ENCODE peak calls at places on chromosomes 7 and 10, in seven cellular contexts. P, S, U, Z, Y, T and C are unnamed samples.

GRCh38 chr7:151485006-151485732 is 34.5 kb downstream of the RHEB start:
- DNase-seq in P (no peak), S (peak), U (no peak), Z (no peak), Y (no peak), T (no peak), C (no peak)

GRCh38 chr7:21617513-21617912 is 74.7 kb downstream of the DNAH11 start:
- DNase-seq in P (no peak), S (no peak), U (no peak), Z (no peak), Y (no peak), T (no peak), C (no peak)

GRCh38 chr10:101053516-101053915 is 8.3 kb upstream of the KAZALD1 start:
- DNase-seq in P (no peak), S (no peak), U (no peak), Z (no peak), Y (no peak), T (no peak), C (no peak)

GRCh38 chr7:129503725-129504124 is 1.4 kb downstream of the SMKR1 start:
- DNase-seq in P (no peak), S (no peak), U (no peak), Z (no peak), Y (no peak), T (no peak), C (no peak)

GRCh38 chr7:39353615-39354376 is 212.4 kb upstream of the YAE1 start:
- DNase-seq in P (peak), S (no peak), U (no peak), Z (no peak), Y (no peak), T (no peak), C (peak)

GRCh38 chr10:71342850-71343773 is 24.1 kb downstream of the SLC29A3 start:
- DNase-seq in P (no peak), S (no peak), U (no peak), Z (no peak), Y (no peak), T (no peak), C (no peak)

GRCh38 chr7:43039346-43039745 is 73.1 kb upstream of the HECW1 start:
- DNase-seq in P (no peak), S (no peak), U (no peak), Z (no peak), Y (no peak), T (no peak), C (no peak)

GRCh38 chr7:118995395-118995794 is 770.9 kb downstream of the ANKRD7 start:
- DNase-seq in P (no peak), S (peak), U (no peak), Z (no peak), Y (no peak), T (no peak), C (no peak)

GRCh38 chr7:29331163-29331562 is 136.6 kb downstream of the CHN2 start:
- DNase-seq in P (peak), S (no peak), U (no peak), Z (no peak), Y (no peak), T (no peak), C (no peak)

GRCh38 chr10:32379950-32380547 is 33.1 kb upstream of the EPC1 start:
- DNase-seq in P (peak), S (no peak), U (no peak), Z (no peak), Y (no peak), T (no peak), C (no peak)

GRCh38 chr7:732094-732541 is 5.0 kb upstream of the PRKAR1B start:
- DNase-seq in P (peak), S (no peak), U (no peak), Z (peak), Y (peak), T (peak), C (no peak)

GRCh38 chr7:55787796-55788195 is 74.8 kb downstream of the SEPTIN14 start:
- DNase-seq in P (no peak), S (no peak), U (no peak), Z (no peak), Y (no peak), T (no peak), C (no peak)

GRCh38 chr10:6973904-6974303 is 393.8 kb upstream of the PRKCQ start:
- DNase-seq in P (no peak), S (no peak), U (no peak), Z (peak), Y (no peak), T (no peak), C (no peak)

GRCh38 chr7:100053201-100053600 is 3.6 kb downstream of the ZSCAN21 start:
- DNase-seq in P (peak), S (peak), U (no peak), Z (peak), Y (peak), T (peak), C (peak)

GRCh38 chr10:31142026-31142425 is 110.4 kb upstream of the ZNF438 start:
- DNase-seq in P (no peak), S (peak), U (no peak), Z (no peak), Y (no peak), T (no peak), C (peak)

GRCh38 chr7:88700725-88701124 is 58.8 kb upstream of the ZNF804B start:
- DNase-seq in P (no peak), S (no peak), U (no peak), Z (no peak), Y (no peak), T (no peak), C (no peak)

GRCh38 chr10:29612657-29613056 is 22.1 kb downstream of the SVIL start:
- DNase-seq in P (peak), S (no peak), U (no peak), Z (no peak), Y (no peak), T (no peak), C (no peak)

GRCh38 chr7:27139335-27140107 is 4.0 kb downstream of the HOXA5 start:
- DNase-seq in P (no peak), S (no peak), U (no peak), Z (no peak), Y (no peak), T (peak), C (no peak)

GRCh38 chr10:61289813-61290212 is 163.4 kb downstream of the TMEM26 start:
- DNase-seq in P (no peak), S (no peak), U (no peak), Z (no peak), Y (no peak), T (no peak), C (no peak)

GRCh38 chr7:111568419-111568818 is 6.1 kb upstream of the IMMP2L start:
- DNase-seq in P (no peak), S (no peak), U (no peak), Z (no peak), Y (no peak), T (no peak), C (no peak)

GRCh38 chr10:45470098-45471012 is 96.3 kb downstream of the ALOX5 start:
- DNase-seq in P (no peak), S (no peak), U (no peak), Z (peak), Y (no peak), T (no peak), C (no peak)

GRCh38 chr7:83001362-83002040 is 161.2 kb downstream of the PCLO start:
- DNase-seq in P (no peak), S (no peak), U (no peak), Z (no peak), Y (no peak), T (no peak), C (peak)

GRCh38 chr7:107318523-107319160 is 149.8 kb downstream of the HBP1 start:
- DNase-seq in P (no peak), S (no peak), U (no peak), Z (no peak), Y (no peak), T (no peak), C (peak)

GRCh38 chr7:79282882-79283602 is 170.4 kb downstream of the MAGI2 start:
- DNase-seq in P (no peak), S (peak), U (no peak), Z (no peak), Y (no peak), T (no peak), C (peak)

GRCh38 chr7:134028853-134029252 is 98.3 kb upstream of the LRGUK start:
- DNase-seq in P (no peak), S (no peak), U (no peak), Z (no peak), Y (no peak), T (no peak), C (no peak)

GRCh38 chr7:127629268-127629854 is 11.4 kb upstream of the PAX4 start:
- DNase-seq in P (peak), S (no peak), U (no peak), Z (peak), Y (no peak), T (peak), C (no peak)

GRCh38 chr7:44461387-44461786 is 29.1 kb downstream of the NUDCD3 start:
- DNase-seq in P (no peak), S (peak), U (no peak), Z (peak), Y (no peak), T (no peak), C (no peak)

GRCh38 chr10:32317795-32318194 is 29.2 kb downstream of the EPC1 start:
- DNase-seq in P (no peak), S (no peak), U (no peak), Z (peak), Y (no peak), T (no peak), C (no peak)

GRCh38 chr7:24241216-24241615 is 42.8 kb upstream of the NPY start:
- DNase-seq in P (no peak), S (no peak), U (no peak), Z (no peak), Y (no peak), T (no peak), C (no peak)

GRCh38 chr10:23643396-23643795 is 204.5 kb downstream of the OTUD1 start:
- DNase-seq in P (no peak), S (peak), U (no peak), Z (no peak), Y (no peak), T (peak), C (no peak)

GRCh38 chr7:142714375-142714774 is 34.9 kb upstream of the PRSS1 start:
- DNase-seq in P (no peak), S (no peak), U (no peak), Z (peak), Y (no peak), T (no peak), C (no peak)

GRCh38 chr7:43758861-43759683 is 592 bp downstream of the BLVRA start:
- DNase-seq in P (peak), S (no peak), U (peak), Z (peak), Y (peak), T (no peak), C (no peak)

GRCh38 chr10:63337455-63338251 is 128.1 kb downstream of the JMJD1C start:
- DNase-seq in P (no peak), S (no peak), U (no peak), Z (no peak), Y (no peak), T (no peak), C (no peak)

GRCh38 chr7:150322114-150322832 is 882 bp upstream of the LRRC61 start:
- DNase-seq in P (peak), S (no peak), U (no peak), Z (peak), Y (no peak), T (no peak), C (no peak)

GRCh38 chr10:132884691-132885271 is 57.6 kb downstream of the CFAP46 start:
- DNase-seq in P (no peak), S (no peak), U (no peak), Z (no peak), Y (no peak), T (no peak), C (no peak)

GRCh38 chr7:85153715-85154114 is 33.1 kb downstream of the SEMA3D start:
- DNase-seq in P (no peak), S (no peak), U (no peak), Z (no peak), Y (no peak), T (no peak), C (no peak)